ENCODE peak calls at places on chromosome 7, in four cellular contexts. C is IMR-90, Q is GM12878, H is K562. G is an unnamed sample.

GRCh38 chr7:20597339-20597738 is 18.1 kb upstream of the ABCB5 start:
- DNase-seq in C (no peak), Q (no peak), H (no peak), G (no peak)

GRCh38 chr7:108246227-108246837 is 116.2 kb upstream of the LAMB4 start:
- DNase-seq in H (peak), Q (peak), C (peak), G (peak)

GRCh38 chr7:106952658-106953231 is 87.7 kb downstream of the PIK3CG start:
- DNase-seq in H (peak), C (no peak), Q (no peak), G (no peak)

GRCh38 chr7:29622335-29623265 is 59.0 kb downstream of the PRR15 start:
- DNase-seq in Q (no peak), H (peak), C (peak), G (peak)

GRCh38 chr7:2932761-2933251 is 88.7 kb upstream of the GNA12 start:
- DNase-seq in Q (no peak), C (no peak), H (no peak), G (no peak)

GRCh38 chr7:78792006-78792405 is 661.5 kb downstream of the MAGI2 start:
- DNase-seq in Q (no peak), C (peak), H (no peak), G (no peak)

GRCh38 chr7:116490351-116490750 is 9.2 kb upstream of the CAV2 start:
- DNase-seq in Q (no peak), H (no peak), C (no peak), G (no peak)

GRCh38 chr7:156173346-156173745 is 361.1 kb upstream of the SHH start:
- DNase-seq in H (no peak), C (no peak), Q (no peak), G (no peak)

GRCh38 chr7:105779856-105780815 is 96.3 kb downstream of the ATXN7L1 start:
- DNase-seq in H (no peak), Q (no peak), C (no peak), G (no peak)

GRCh38 chr7:77727936-77728701 is 31.9 kb downstream of the RSBN1L start:
- DNase-seq in Q (no peak), H (peak), C (peak), G (peak)

DNA sequence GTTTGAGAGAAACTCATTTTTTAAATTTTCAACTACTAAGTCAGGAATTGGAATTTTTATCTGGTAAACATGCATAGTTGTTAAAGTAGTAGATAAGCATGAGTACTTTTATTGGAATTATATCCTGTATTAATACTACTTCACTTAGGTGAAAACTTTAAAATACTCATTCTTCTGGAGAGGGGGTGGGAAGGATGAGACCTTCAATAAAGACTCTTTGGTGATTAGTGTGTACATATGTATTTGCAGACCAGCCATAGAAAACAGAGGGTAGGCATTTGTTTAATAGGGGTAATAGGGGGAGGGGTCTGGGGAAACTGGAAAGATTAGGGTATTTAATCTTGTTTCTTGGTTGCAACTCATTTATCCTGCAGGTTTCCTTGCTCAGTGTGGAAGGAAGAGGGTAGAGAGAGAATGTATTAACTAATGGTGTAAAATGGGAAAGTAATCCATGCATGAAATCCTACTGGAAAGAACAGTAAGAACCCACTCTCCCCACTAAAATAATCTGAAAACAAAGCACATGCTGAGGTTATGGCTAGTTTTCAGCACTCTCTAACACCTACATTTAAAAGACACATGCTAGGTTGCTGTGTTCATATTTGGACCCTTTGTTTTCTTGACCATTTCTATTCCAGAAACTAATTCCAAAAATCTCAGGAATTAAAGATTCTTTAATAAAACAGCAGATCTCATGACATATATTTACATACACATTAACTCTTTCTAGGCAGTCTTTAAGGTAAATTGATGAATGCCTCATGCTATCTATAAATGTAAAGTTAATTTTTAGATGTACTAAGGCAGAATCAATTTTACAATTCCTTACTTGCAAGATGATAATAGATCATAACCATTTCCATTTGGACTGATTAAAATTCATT is 6.2 kb upstream of the IGF2BP3 start:
- DNase-seq in H (peak), C (no peak), Q (no peak), G (peak)
- H3K4me2 ChIP-seq in H (peak), C (peak), Q (peak), G (no peak)

DNA sequence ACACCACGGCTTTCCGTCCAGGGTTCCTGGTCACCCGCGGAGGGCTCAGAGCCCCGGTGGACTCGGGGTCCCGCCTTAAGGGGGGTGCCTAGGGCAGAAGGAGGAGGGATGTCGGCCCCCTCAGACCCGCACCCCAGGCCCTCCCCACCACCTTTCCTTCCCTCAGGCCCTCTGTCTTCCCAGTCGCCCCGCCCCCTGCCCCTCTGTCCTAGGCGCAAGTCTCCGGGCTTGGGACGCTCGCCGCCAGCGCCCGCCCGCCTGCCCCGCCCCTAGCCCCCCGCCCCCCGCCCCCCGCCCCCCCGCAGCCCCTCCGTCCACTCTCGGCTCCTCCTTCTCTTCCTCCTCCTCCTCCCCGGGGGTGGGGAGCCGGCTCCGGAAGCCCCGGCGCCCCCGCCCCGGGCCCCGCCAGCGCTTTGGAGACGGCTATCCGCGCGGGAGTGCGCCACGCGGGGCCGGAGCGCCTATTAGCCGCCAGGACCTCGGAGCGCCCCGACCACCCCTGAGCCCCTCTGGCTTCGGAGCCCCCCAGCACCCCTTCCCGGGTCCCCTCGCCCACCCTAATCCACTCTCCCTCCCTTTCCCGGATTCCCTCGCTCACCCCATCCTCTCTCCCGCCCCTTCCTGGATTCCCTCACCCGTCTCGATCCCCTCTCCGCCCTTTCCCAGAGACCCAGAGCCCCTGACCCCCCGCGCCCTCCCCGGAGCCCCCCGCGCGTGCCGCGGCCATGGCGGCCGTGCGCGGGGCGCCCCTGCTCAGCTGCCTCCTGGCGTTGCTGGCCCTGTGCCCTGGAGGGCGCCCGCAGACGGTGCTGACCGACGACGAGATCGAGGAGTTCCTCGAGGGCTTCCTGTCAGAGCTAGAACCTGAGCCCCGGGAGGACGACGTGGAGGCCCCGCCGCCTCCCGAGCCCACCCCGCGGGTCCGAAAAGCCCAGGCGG is at the start of gene AEBP1:
- DNase-seq in H (no peak), Q (no peak), C (no peak), G (peak)
- H3K9ac ChIP-seq in H (no peak), Q (no peak), C (no peak), G (peak)

GRCh38 chr7:36642414-36642813 is 81.9 kb downstream of the AOAH start:
- DNase-seq in C (no peak), H (no peak), Q (no peak), G (no peak)
- TF ChIP-seq FOS in C (no peak), H (no peak), Q (no peak), G (no peak)

GRCh38 chr7:114590298-114590697 is 175.7 kb downstream of the FOXP2 start:
- DNase-seq in C (no peak), Q (no peak), H (no peak), G (no peak)
- H3K4me2 ChIP-seq in C (no peak), Q (no peak), H (no peak), G (no peak)

GRCh38 chr7:28112883-28113540 is 67.6 kb downstream of the JAZF1 start:
- DNase-seq in H (no peak), C (no peak), Q (no peak), G (no peak)

GRCh38 chr7:28112467-28112866 is 68.1 kb downstream of the JAZF1 start:
- DNase-seq in C (no peak), Q (no peak), H (no peak), G (no peak)

GRCh38 chr7:28115261-28115660 is 65.3 kb downstream of the JAZF1 start:
- DNase-seq in C (no peak), Q (no peak), H (no peak), G (no peak)

GRCh38 chr7:28114056-28114455 is 66.5 kb downstream of the JAZF1 start:
- DNase-seq in C (no peak), H (no peak), Q (no peak), G (no peak)

DNA sequence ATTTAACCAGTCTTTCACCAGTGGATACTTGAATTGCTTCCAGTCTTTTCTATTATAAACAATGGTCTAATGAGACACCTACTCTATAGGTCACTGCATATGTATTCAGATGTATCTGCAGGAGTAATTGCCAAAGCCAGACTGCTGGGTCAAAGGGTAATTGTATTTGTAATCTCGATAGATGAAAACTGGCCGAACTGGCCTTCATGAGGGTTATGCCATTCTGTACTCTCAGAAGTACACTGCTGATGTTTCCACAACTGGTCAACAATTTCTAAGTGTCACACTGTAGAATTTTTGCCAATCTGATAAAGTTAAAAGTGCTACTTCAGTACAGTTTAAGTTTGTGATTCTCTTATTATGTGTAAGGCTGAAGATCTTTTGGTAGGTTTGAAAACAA is 64.6 kb downstream of the JAZF1 start:
- DNase-seq in Q (no peak), H (no peak), C (no peak), G (no peak)
- H3K9ac ChIP-seq in Q (no peak), H (no peak), C (no peak), G (no peak)

GRCh38 chr7:131031100-131031868 is 296.4 kb upstream of the MKLN1 start:
- DNase-seq in Q (peak), H (no peak), C (no peak), G (no peak)

GRCh38 chr7:131029002-131029401 is 295.0 kb upstream of the KLF14 start:
- DNase-seq in Q (no peak), C (no peak), H (no peak), G (no peak)

GRCh38 chr7:131027287-131027773 is 293.3 kb upstream of the KLF14 start:
- DNase-seq in Q (no peak), C (peak), H (no peak), G (no peak)

GRCh38 chr7:131026297-131027003 is 292.4 kb upstream of the KLF14 start:
- DNase-seq in C (peak), H (no peak), Q (no peak), G (no peak)

GRCh38 chr7:131028293-131028692 is 294.3 kb upstream of the KLF14 start:
- DNase-seq in H (no peak), C (no peak), Q (no peak), G (no peak)
- TF ChIP-seq FOS in H (no peak), C (no peak), Q (no peak), G (no peak)

DNA sequence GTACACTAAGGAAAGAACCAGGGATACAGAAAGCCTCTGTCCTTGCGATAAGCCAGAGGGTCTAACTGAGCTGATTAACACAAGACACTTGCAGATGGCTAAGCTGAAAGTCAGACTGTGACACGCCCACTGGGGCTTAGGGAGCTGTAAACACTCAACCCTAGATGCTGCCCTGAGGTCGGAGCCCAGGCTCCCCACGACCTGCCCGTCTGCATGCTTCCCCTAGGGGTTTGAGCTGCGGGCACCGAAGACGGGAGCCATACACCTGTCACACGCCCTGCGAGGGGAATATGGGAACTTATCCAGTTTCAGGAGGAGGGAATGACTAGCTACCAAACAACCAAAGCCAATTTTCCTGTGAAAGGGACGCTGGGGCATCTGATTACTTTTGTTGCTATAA is 96.0 kb downstream of the HTR5A start:
- DNase-seq in C (no peak), Q (no peak), H (no peak), G (no peak)
- H3K4me2 ChIP-seq in C (no peak), Q (no peak), H (no peak), G (no peak)

DNA sequence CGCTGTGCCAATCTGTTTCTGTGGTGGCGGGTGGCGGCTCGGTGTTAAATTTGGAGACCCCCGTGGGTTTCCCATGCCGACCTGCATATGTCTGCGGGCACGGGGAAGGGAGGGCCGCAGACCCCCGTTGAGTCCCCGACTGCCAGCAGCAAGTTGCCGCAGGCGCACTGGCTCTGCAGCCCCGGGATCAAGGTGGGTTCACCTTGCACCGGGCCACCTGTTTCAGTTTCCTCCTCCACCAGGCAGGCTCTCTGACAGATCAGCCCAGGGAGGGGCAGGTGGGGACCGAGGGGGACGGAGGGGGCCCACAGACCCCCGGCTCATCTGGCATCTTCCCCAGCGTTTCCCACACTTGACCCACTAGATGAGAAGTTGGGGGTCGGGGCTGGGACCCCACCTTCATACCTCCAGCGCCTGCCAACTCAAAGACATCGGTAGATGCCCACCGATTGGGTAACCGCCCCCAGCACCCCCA is 95.9 kb downstream of the CUX1 start:
- DNase-seq in H (no peak), C (no peak), Q (no peak), G (no peak)
- H3K9ac ChIP-seq in H (peak), C (peak), Q (no peak), G (no peak)